ENCODE peak calls at places on chromosomes 3 and 15, in six cellular contexts. R, T, D, B, M and G are unnamed samples. For H3K27me3 and H3K4me1, the result is how much of the 10 kb centered on the place peaks cover.

GRCh38 chr3:172591876-172592771 is 68.9 kb upstream of the TNFSF10 start:
- DNase-seq in R (no peak), B (no peak), D (no peak), T (no peak), M (no peak), G (no peak)

GRCh38 chr15:65399997-65400396 is 22.2 kb upstream of the IGDCC3 start:
- DNase-seq in R (no peak), D (no peak), M (no peak), T (no peak), B (no peak), G (no peak)

GRCh38 chr3:20511863-20512262 is 325.9 kb upstream of the SGO1 start:
- DNase-seq in D (peak), M (no peak), B (no peak), R (no peak), T (no peak), G (no peak)

GRCh38 chr3:65576942-65577341 is 461.8 kb downstream of the MAGI1 start:
- DNase-seq in R (no peak), M (no peak), T (no peak), B (no peak), D (no peak), G (no peak)

GRCh38 chr3:13544293-13544831 is 4.6 kb upstream of the FBLN2 start:
- DNase-seq in M (no peak), B (no peak), T (no peak), R (no peak), D (no peak), G (no peak)

GRCh38 chr3:44529927-44530326 is 25.1 kb upstream of the ZKSCAN7 start:
- DNase-seq in B (no peak), T (no peak), D (no peak), R (no peak), M (no peak), G (no peak)

GRCh38 chr15:73225358-73226015 is 143.3 kb downstream of the HCN4 start:
- DNase-seq in T (no peak), B (no peak), R (no peak), M (no peak), D (no peak), G (no peak)

GRCh38 chr15:38010390-38010789 is 76.0 kb downstream of the TMCO5A start:
- DNase-seq in M (no peak), T (no peak), D (no peak), R (no peak), B (no peak), G (no peak)

GRCh38 chr3:126570103-126570541 is 11.4 kb upstream of the C3orf22 start:
- DNase-seq in M (peak), B (no peak), R (no peak), T (no peak), D (no peak), G (no peak)

GRCh38 chr3:158731938-158732855 is at the start of gene RARRES1:
- DNase-seq in B (peak), R (peak), D (peak), T (peak), M (peak), G (peak)

GRCh38 chr3:32082727-32083126 is 23.7 kb upstream of the GPD1L start:
- DNase-seq in M (no peak), R (no peak), T (no peak), B (no peak), D (no peak), G (no peak)

GRCh38 chr15:96468036-96468435 is 137.5 kb downstream of the NR2F2 start:
- DNase-seq in M (no peak), R (no peak), B (no peak), T (no peak), D (no peak), G (no peak)

GRCh38 chr15:96460106-96460505 is 129.6 kb downstream of the NR2F2 start:
- DNase-seq in M (no peak), D (no peak), T (no peak), B (no peak), R (no peak), G (no peak)

GRCh38 chr15:96462768-96463167 is 132.3 kb downstream of the NR2F2 start:
- DNase-seq in D (no peak), R (no peak), M (no peak), T (no peak), B (no peak), G (no peak)

GRCh38 chr15:96466548-96466947 is 136.0 kb downstream of the NR2F2 start:
- DNase-seq in M (no peak), R (no peak), B (no peak), D (no peak), T (no peak), G (no peak)

GRCh38 chr15:96463376-96463775 is 132.9 kb downstream of the NR2F2 start:
- DNase-seq in M (no peak), R (no peak), B (no peak), T (no peak), D (no peak), G (no peak)
- H3K27me3 ChIP-seq in M (under half), R (under half), B (under half), T (under half), D (under half), G (under half)

GRCh38 chr15:31587583-31587982 is 260.9 kb downstream of the KLF13 start:
- DNase-seq in T (no peak), B (no peak), M (no peak), D (no peak), R (no peak), G (no peak)

GRCh38 chr15:31586841-31587240 is 260.2 kb downstream of the KLF13 start:
- DNase-seq in M (no peak), D (no peak), T (no peak), R (no peak), B (no peak), G (no peak)

GRCh38 chr15:31585231-31585630 is 258.6 kb downstream of the KLF13 start:
- DNase-seq in M (no peak), T (no peak), B (no peak), R (no peak), D (no peak), G (no peak)

GRCh38 chr15:31591908-31592307 is 265.3 kb downstream of the KLF13 start:
- DNase-seq in M (no peak), R (no peak), T (no peak), D (no peak), B (no peak), G (no peak)

GRCh38 chr15:31590609-31591008 is 264.0 kb downstream of the KLF13 start:
- DNase-seq in M (no peak), T (no peak), R (no peak), D (no peak), B (no peak), G (no peak)
- H3K4me1 ChIP-seq in M (under half), T (under half), R (under half), D (under half), B (under half), G (under half)

GRCh38 chr3:122987231-122987630 is 40.3 kb downstream of the SEMA5B start:
- DNase-seq in D (no peak), R (no peak), T (no peak), M (no peak), B (no peak), G (no peak)
- H3K27me3 ChIP-seq in D (under half), R (under half), T (under half), M (under half), B (under half), G (under half)

DNA sequence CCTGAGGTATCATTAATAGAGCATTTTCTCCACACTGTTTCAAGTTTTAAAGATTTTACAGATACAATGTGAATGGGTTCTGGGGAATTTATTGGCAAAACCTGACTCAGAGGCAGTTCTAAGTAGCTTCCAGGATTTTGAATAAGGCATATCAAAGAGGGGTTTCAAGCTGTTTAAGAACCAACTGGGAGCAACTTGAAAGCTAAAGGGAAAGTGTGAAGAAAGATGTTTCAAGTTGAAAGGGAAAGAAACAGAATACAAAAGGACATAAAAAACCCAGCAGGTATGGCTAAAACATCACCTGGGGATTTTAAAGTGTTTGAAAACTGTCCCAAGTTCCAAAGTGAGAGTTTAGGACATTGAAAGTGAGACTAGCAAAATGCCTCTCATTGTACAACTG is 17.8 kb upstream of the SERPINI2 start:
- DNase-seq in T (no peak), D (no peak), R (no peak), B (no peak), M (no peak), G (no peak)
- H3K4me1 ChIP-seq in T (under half), D (under half), R (under half), B (under half), M (under half), G (under half)

GRCh38 chr15:74825895-74826294 is 532 bp upstream of the CPLX3 start:
- DNase-seq in T (no peak), R (no peak), M (no peak), B (no peak), D (no peak), G (no peak)

GRCh38 chr15:74828835-74829234 is 2.4 kb downstream of the CPLX3 start:
- DNase-seq in B (no peak), D (no peak), T (no peak), M (no peak), R (no peak), G (no peak)

GRCh38 chr15:74826911-74827310 is 484 bp downstream of the CPLX3 start:
- DNase-seq in R (no peak), T (no peak), M (no peak), D (no peak), B (no peak), G (peak)

GRCh38 chr15:74826372-74826819 is at the start of gene CPLX3:
- DNase-seq in T (peak), M (no peak), B (no peak), D (peak), R (no peak), G (peak)

GRCh38 chr15:74827632-74828031 is 1.2 kb downstream of the CPLX3 start:
- DNase-seq in M (no peak), T (no peak), B (no peak), D (no peak), R (no peak), G (no peak)
- H3K27me3 ChIP-seq in M (under half), T (under half), B (under half), D (under half), R (under half), G (under half)

DNA sequence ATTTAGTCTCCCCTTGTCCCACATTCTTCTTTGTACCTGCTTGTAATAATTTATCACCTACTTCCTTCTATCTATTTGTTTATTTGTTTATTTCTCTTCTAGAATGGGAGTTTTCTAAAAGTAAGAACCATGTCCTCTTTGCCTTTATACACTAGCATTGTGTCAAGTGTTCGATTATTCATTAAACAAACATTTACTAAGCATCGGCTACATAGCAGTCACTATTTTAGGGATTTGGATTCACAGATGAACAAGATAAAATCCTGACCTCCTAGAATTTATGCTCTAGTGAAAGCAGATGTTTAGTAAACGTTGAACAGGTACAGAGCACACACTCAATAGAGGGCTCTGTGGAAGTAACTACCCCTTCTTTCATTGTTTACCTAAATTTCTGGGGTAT is 112.1 kb downstream of the SLC9A9 start:
- DNase-seq in R (no peak), B (no peak), D (no peak), M (no peak), T (no peak), G (no peak)
- H3K4me1 ChIP-seq in R (under half), B (under half), D (under half), M (under half), T (under half), G (under half)